ENCODE peak calls at places on chromosomes 4 and X, in eight cellular contexts. S, Y, C, T, B, U, R and H are unnamed samples.

GRCh38 chr4:30295652-30296051 is 424.5 kb upstream of the PCDH7 start:
- DNase-seq in S (peak; percentile 14), Y (no peak), C (no peak), T (no peak), B (no peak), U (no peak), R (no peak), H (no peak)

GRCh38 chrX:107726809-107727534 is 48.6 kb downstream of the TSC22D3 start:
- DNase-seq in S (no peak), Y (no peak), C (no peak), T (no peak), B (no peak), U (no peak), R (no peak), H (no peak)

GRCh38 chr4:134117785-134118184 is 83.8 kb downstream of the PABPC4L start:
- DNase-seq in S (no peak), Y (no peak), C (no peak), T (no peak), B (no peak), U (no peak), R (no peak), H (no peak)

GRCh38 chrX:13000311-13000811 is 25.5 kb downstream of the TMSB4X start:
- DNase-seq in S (no peak), Y (no peak), C (no peak), T (no peak), B (peak; percentile 17), U (peak; percentile 77), R (peak; percentile 21), H (no peak)

GRCh38 chr4:156939801-156940200 is 31.8 kb downstream of the PDGFC start:
- DNase-seq in S (no peak), Y (no peak), C (no peak), T (no peak), B (no peak), U (no peak), R (no peak), H (no peak)

GRCh38 chrX:136202889-136203288 is 48.3 kb downstream of the MAP7D3 start:
- DNase-seq in S (no peak), Y (no peak), C (no peak), T (no peak), B (no peak), U (no peak), R (no peak), H (no peak)

GRCh38 chr4:15920723-15921591 is 17.6 kb downstream of the FGFBP1 start:
- DNase-seq in S (no peak), Y (no peak), C (peak; percentile 93), T (peak; percentile 22), B (no peak), U (peak; percentile 90), R (no peak), H (peak; percentile 97)

GRCh38 chr4:64539234-64539849 is 130.1 kb upstream of the TECRL start:
- DNase-seq in S (peak; percentile 67), Y (peak; percentile 22), C (peak; percentile 47), T (peak; percentile 80), B (peak; percentile 68), U (peak; percentile 49), R (no peak), H (peak; percentile 43)

GRCh38 chr4:14529653-14530052 is 472.6 kb upstream of the CPEB2 start:
- DNase-seq in S (peak; percentile 27), Y (no peak), C (no peak), T (peak; percentile 17), B (no peak), U (no peak), R (no peak), H (no peak)

GRCh38 chrX:1673337-1673736 is 58.5 kb downstream of the ASMT start:
- DNase-seq in S (peak; percentile 46), Y (no peak), C (peak; percentile 7), T (peak; percentile 10), B (peak; percentile 51), U (peak; percentile 67), R (no peak), H (no peak)

GRCh38 chrX:139287155-139287924 is 243.2 kb upstream of the F9 start:
- DNase-seq in S (no peak), Y (no peak), C (no peak), T (no peak), B (no peak), U (no peak), R (no peak), H (no peak)

GRCh38 chr4:6087669-6088068 is 69.4 kb upstream of the C4orf50 start:
- DNase-seq in S (peak; percentile 63), Y (peak; percentile 32), C (peak; percentile 36), T (peak; percentile 61), B (peak; percentile 72), U (no peak), R (no peak), H (no peak)

GRCh38 chr4:74293558-74293957 is 14.7 kb upstream of the EPGN start:
- DNase-seq in S (no peak), Y (no peak), C (no peak), T (no peak), B (no peak), U (no peak), R (no peak), H (no peak)

GRCh38 chrX:132622130-132622529 is 133.3 kb upstream of the MBNL3 start:
- DNase-seq in S (no peak), Y (no peak), C (no peak), T (no peak), B (no peak), U (no peak), R (no peak), H (peak; percentile 4)

GRCh38 chrX:103423955-103424640 is 47.8 kb downstream of the BEX3 start:
- DNase-seq in S (peak; percentile 11), Y (no peak), C (no peak), T (peak; percentile 21), B (no peak), U (no peak), R (no peak), H (no peak)

GRCh38 chr4:15027921-15028435 is 25.7 kb downstream of the CPEB2 start:
- DNase-seq in S (no peak), Y (no peak), C (no peak), T (no peak), B (no peak), U (no peak), R (no peak), H (no peak)

GRCh38 chr4:183984561-183984960 is 79.5 kb downstream of the STOX2 start:
- DNase-seq in S (no peak), Y (no peak), C (no peak), T (no peak), B (peak; percentile 55), U (no peak), R (no peak), H (no peak)

GRCh38 chr4:111136438-111136837 is 513.6 kb upstream of the PITX2 start:
- DNase-seq in S (no peak), Y (no peak), C (peak; percentile 39), T (no peak), B (peak; percentile 16), U (no peak), R (no peak), H (no peak)

GRCh38 chrX:71930298-71930697 is 19.7 kb downstream of the NHSL2 start:
- DNase-seq in S (no peak), Y (no peak), C (no peak), T (no peak), B (no peak), U (no peak), R (no peak), H (no peak)

GRCh38 chr4:77163636-77164035 is 6.6 kb downstream of the CCNG2 start:
- DNase-seq in S (no peak), Y (no peak), C (peak; percentile 8), T (no peak), B (no peak), U (no peak), R (no peak), H (no peak)

GRCh38 chrX:103524747-103525146 is 5.5 kb upstream of the RAB40A start:
- DNase-seq in S (no peak), Y (no peak), C (no peak), T (no peak), B (no peak), U (no peak), R (no peak), H (no peak)

GRCh38 chr4:75985116-75985515 is 5.6 kb downstream of the SDAD1 start:
- DNase-seq in S (no peak), Y (no peak), C (peak; percentile 2), T (no peak), B (no peak), U (no peak), R (no peak), H (peak; percentile 47)

GRCh38 chr4:166012129-166013078 is 139.4 kb downstream of the TLL1 start:
- DNase-seq in S (no peak), Y (no peak), C (peak; percentile 9), T (no peak), B (no peak), U (no peak), R (no peak), H (peak; percentile 43)

GRCh38 chrX:1417921-1418875 is 26.3 kb upstream of the SLC25A6 start:
- DNase-seq in S (peak; percentile 3), Y (no peak), C (no peak), T (no peak), B (no peak), U (peak; percentile 40), R (no peak), H (no peak)

GRCh38 chr4:113327513-113327912 is 278.1 kb downstream of the ANK2 start:
- DNase-seq in S (no peak), Y (peak; percentile 6), C (no peak), T (no peak), B (no peak), U (peak; percentile 52), R (no peak), H (no peak)

GRCh38 chrX:77622233-77622632 is 163.8 kb downstream of the ATRX start:
- DNase-seq in S (no peak), Y (no peak), C (no peak), T (no peak), B (no peak), U (no peak), R (no peak), H (no peak)

GRCh38 chrX:14718403-14718802 is 154.5 kb downstream of the FANCB start:
- DNase-seq in S (no peak), Y (no peak), C (no peak), T (no peak), B (no peak), U (no peak), R (no peak), H (no peak)

GRCh38 chr4:605702-606425 is 19.5 kb upstream of the PDE6B start:
- DNase-seq in S (no peak), Y (no peak), C (no peak), T (no peak), B (no peak), U (no peak), R (no peak), H (no peak)

GRCh38 chrX:3317191-3317718 is 29.2 kb downstream of the MXRA5 start:
- DNase-seq in S (no peak), Y (no peak), C (no peak), T (no peak), B (no peak), U (no peak), R (no peak), H (no peak)

GRCh38 chrX:20173856-20174255 is 32.2 kb upstream of the EIF1AX start:
- DNase-seq in S (no peak), Y (no peak), C (no peak), T (no peak), B (no peak), U (no peak), R (no peak), H (no peak)

GRCh38 chr4:110371016-110371795 is 104.7 kb upstream of the ENPEP start:
- DNase-seq in S (no peak), Y (no peak), C (peak; percentile 34), T (peak; percentile 17), B (no peak), U (no peak), R (no peak), H (peak; percentile 95)

GRCh38 chr4:136036744-136037143 is 1495.5 kb downstream of the PCDH18 start:
- DNase-seq in S (no peak), Y (no peak), C (peak; percentile 4), T (no peak), B (no peak), U (no peak), R (no peak), H (peak; percentile 47)

GRCh38 chr4:87425711-87426110 is 3.3 kb downstream of the NUDT9 start:
- DNase-seq in S (no peak), Y (no peak), C (no peak), T (no peak), B (no peak), U (no peak), R (no peak), H (peak; percentile 24)

GRCh38 chr4:86791126-86791525 is 58.1 kb downstream of the SLC10A6 start:
- DNase-seq in S (no peak), Y (peak; percentile 4), C (no peak), T (no peak), B (no peak), U (no peak), R (no peak), H (no peak)